ENCODE peak calls at places on chromosomes 13 and 19, in five cellular contexts. L is RWPE1, O is AG04450, Y is astrocyte, Z is psoas muscle. G is an unnamed sample.

GRCh38 chr13:63005625-63006024 is 1590.0 kb upstream of the PCDH20 start:
- DNase-seq in L (no peak), O (no peak), Y (no peak), Z (no peak), G (no peak)

GRCh38 chr13:100521912-100522490 is 66.6 kb downstream of the GGACT start:
- DNase-seq in L (no peak), O (no peak), Y (no peak), Z (no peak), G (no peak)

GRCh38 chr19:58572818-58573657 is at the start of gene MZF1:
- DNase-seq in L (peak), O (peak), Y (peak), Z (peak), G (peak)

GRCh38 chr19:16541526-16542044 is 652 bp downstream of the CHERP start:
- DNase-seq in L (no peak), O (no peak), Y (no peak), Z (no peak), G (no peak)

GRCh38 chr19:49413348-49413747 is 9.9 kb downstream of the PTH2 start:
- DNase-seq in L (no peak), O (no peak), Y (peak), Z (no peak), G (no peak)

GRCh38 chr19:4115050-4115817 is 8.7 kb downstream of the MAP2K2 start:
- DNase-seq in L (no peak), O (no peak), Y (no peak), Z (no peak), G (no peak)

GRCh38 chr19:57786906-57787305 is 17.4 kb downstream of the ZNF586 start:
- DNase-seq in L (no peak), O (no peak), Y (no peak), Z (no peak), G (no peak)

GRCh38 chr19:8017808-8018207 is 12.4 kb upstream of the ELAVL1 start:
- DNase-seq in L (no peak), O (no peak), Y (no peak), Z (no peak), G (no peak)

GRCh38 chr13:61148691-61149332 is 266.8 kb downstream of the PCDH20 start:
- DNase-seq in L (no peak), O (no peak), Y (peak), Z (no peak), G (no peak)

GRCh38 chr13:109737606-109738005 is 48.8 kb downstream of the IRS2 start:
- DNase-seq in L (peak), O (no peak), Y (peak), Z (no peak), G (peak)

GRCh38 chr13:43805071-43805468 is 18.3 kb upstream of the ENOX1 start:
- DNase-seq in L (peak), O (peak), Y (peak), Z (no peak), G (peak)

GRCh38 chr19:3966051-3967017 is 4.6 kb downstream of the DAPK3 start:
- DNase-seq in L (no peak), O (no peak), Y (no peak), Z (peak), G (no peak)

GRCh38 chr13:97945792-97946419 is 7.6 kb upstream of the IPO5 start:
- DNase-seq in L (no peak), O (no peak), Y (peak), Z (no peak), G (no peak)

GRCh38 chr13:59247166-59247565 is 916.6 kb downstream of the DIAPH3 start:
- DNase-seq in L (no peak), O (no peak), Y (no peak), Z (peak), G (no peak)

GRCh38 chr13:103098535-103098934 is 32.3 kb upstream of the SLC10A2 start:
- DNase-seq in L (no peak), O (no peak), Y (no peak), Z (no peak), G (no peak)

GRCh38 chr19:46355234-46355990 is 8.5 kb downstream of the PPP5C start:
- DNase-seq in L (no peak), O (no peak), Y (no peak), Z (no peak), G (no peak)

GRCh38 chr13:26941345-26942174 is 181.0 kb upstream of the GPR12 start:
- DNase-seq in L (peak), O (peak), Y (peak), Z (no peak), G (no peak)

GRCh38 chr13:19634129-19634740 is 776 bp downstream of the MPHOSPH8 start:
- DNase-seq in L (no peak), O (no peak), Y (peak), Z (no peak), G (no peak)

GRCh38 chr13:94483970-94484369 is 4.5 kb upstream of the DCT start:
- DNase-seq in L (no peak), O (no peak), Y (no peak), Z (no peak), G (no peak)

GRCh38 chr13:41541142-41541938 is 84.0 kb downstream of the RGCC start:
- DNase-seq in L (no peak), O (no peak), Y (no peak), Z (no peak), G (no peak)

GRCh38 chr19:57192064-57192395 is 730 bp downstream of the ZNF264 start:
- DNase-seq in L (peak), O (no peak), Y (no peak), Z (no peak), G (no peak)

GRCh38 chr13:112152846-112153245 is 85.9 kb downstream of the SOX1 start:
- DNase-seq in L (no peak), O (no peak), Y (no peak), Z (no peak), G (no peak)

GRCh38 chr13:73943137-73943964 is 190.9 kb downstream of the KLF12 start:
- DNase-seq in L (no peak), O (no peak), Y (no peak), Z (no peak), G (no peak)

GRCh38 chr13:112688560-112689497 is 1.0 kb upstream of the ATP11A start:
- DNase-seq in L (no peak), O (no peak), Y (no peak), Z (no peak), G (no peak)

GRCh38 chr13:43307221-43307920 is 284.0 kb downstream of the DNAJC15 start:
- DNase-seq in L (no peak), O (no peak), Y (no peak), Z (no peak), G (no peak)

GRCh38 chr13:98482476-98483444 is 94.1 kb downstream of the STK24 start:
- DNase-seq in L (peak), O (no peak), Y (peak), Z (peak), G (no peak)

GRCh38 chr13:27289016-27289665 is 18.5 kb downstream of the RASL11A start:
- DNase-seq in L (no peak), O (no peak), Y (peak), Z (no peak), G (no peak)

GRCh38 chr13:73938375-73939070 is 195.7 kb downstream of the KLF12 start:
- DNase-seq in L (peak), O (peak), Y (peak), Z (no peak), G (peak)

GRCh38 chr13:41500501-41500900 is 43.2 kb downstream of the RGCC start:
- DNase-seq in L (peak), O (no peak), Y (no peak), Z (no peak), G (peak)

GRCh38 chr13:111388851-111389500 is 68.5 kb downstream of the TEX29 start:
- DNase-seq in L (no peak), O (no peak), Y (no peak), Z (no peak), G (no peak)

GRCh38 chr19:28498404-28498976 is 714.5 kb downstream of the UQCRFS1 start:
- DNase-seq in L (no peak), O (no peak), Y (peak), Z (no peak), G (no peak)

GRCh38 chr19:18568367-18568766 is 3.3 kb upstream of the UBA52 start:
- DNase-seq in L (no peak), O (no peak), Y (no peak), Z (no peak), G (no peak)

GRCh38 chr19:50434525-50434924 is 1.8 kb downstream of the MYBPC2 start:
- DNase-seq in L (no peak), O (no peak), Y (no peak), Z (no peak), G (no peak)

GRCh38 chr19:35352448-35353304 is 5.0 kb downstream of the FFAR1 start:
- DNase-seq in L (peak), O (peak), Y (peak), Z (peak), G (peak)

DNA sequence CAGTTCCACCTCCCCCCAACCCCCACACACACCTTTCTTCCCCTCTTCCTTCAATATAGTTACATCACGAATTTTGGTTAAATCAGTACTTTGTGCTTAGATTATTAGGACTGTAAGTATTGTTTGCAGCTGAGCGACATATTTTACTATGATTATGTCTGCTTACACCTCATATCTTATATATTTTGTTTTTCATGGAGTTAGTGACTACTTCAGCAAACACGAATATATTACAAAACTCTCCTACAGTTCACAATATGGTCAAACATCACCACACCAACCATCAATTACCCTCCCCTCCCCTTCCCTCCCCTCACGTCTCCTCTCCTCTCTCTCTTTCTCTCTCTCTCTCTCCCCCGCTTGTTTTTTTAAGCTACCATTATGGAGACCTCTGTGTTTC is 152.9 kb downstream of the TBC1D4 start:
- DNase-seq in L (no peak), O (no peak), Y (no peak), Z (no peak), G (no peak)
- H3K27ac ChIP-seq in L (no peak), O (no peak), Y (no peak), Z (peak), G (peak)

GRCh38 chr13:57627663-57628062 is 3.9 kb upstream of the PCDH17 start:
- DNase-seq in L (no peak), O (no peak), Y (peak), Z (no peak), G (no peak)
- H3K27ac ChIP-seq in L (no peak), O (no peak), Y (no peak), Z (no peak), G (no peak)

GRCh38 chr19:51448745-51449093 is 9.5 kb downstream of the SIGLEC8 start:
- DNase-seq in L (no peak), O (no peak), Y (no peak), Z (no peak), G (no peak)
- H3K27ac ChIP-seq in L (no peak), O (no peak), Y (no peak), Z (no peak), G (no peak)

GRCh38 chr19:30319411-30319810 is 52.8 kb upstream of the ZNF536 start:
- DNase-seq in L (no peak), O (no peak), Y (no peak), Z (no peak), G (no peak)

GRCh38 chr19:30318261-30318660 is 53.9 kb upstream of the ZNF536 start:
- DNase-seq in L (no peak), O (no peak), Y (no peak), Z (no peak), G (no peak)

GRCh38 chr19:30319876-30320275 is 52.3 kb upstream of the ZNF536 start:
- DNase-seq in L (no peak), O (no peak), Y (no peak), Z (no peak), G (no peak)

GRCh38 chr19:30320466-30320865 is 51.7 kb upstream of the ZNF536 start:
- DNase-seq in L (no peak), O (no peak), Y (no peak), Z (no peak), G (no peak)

GRCh38 chr19:30318936-30319335 is 53.2 kb upstream of the ZNF536 start:
- DNase-seq in L (no peak), O (no peak), Y (no peak), Z (no peak), G (no peak)
- H3K27ac ChIP-seq in L (no peak), O (no peak), Y (no peak), Z (no peak), G (no peak)

GRCh38 chr13:44920013-44920412 is 69.3 kb downstream of the NUFIP1 start:
- DNase-seq in L (no peak), O (no peak), Y (no peak), Z (no peak), G (no peak)
- H3K27ac ChIP-seq in L (peak), O (no peak), Y (no peak), Z (peak), G (no peak)

DNA sequence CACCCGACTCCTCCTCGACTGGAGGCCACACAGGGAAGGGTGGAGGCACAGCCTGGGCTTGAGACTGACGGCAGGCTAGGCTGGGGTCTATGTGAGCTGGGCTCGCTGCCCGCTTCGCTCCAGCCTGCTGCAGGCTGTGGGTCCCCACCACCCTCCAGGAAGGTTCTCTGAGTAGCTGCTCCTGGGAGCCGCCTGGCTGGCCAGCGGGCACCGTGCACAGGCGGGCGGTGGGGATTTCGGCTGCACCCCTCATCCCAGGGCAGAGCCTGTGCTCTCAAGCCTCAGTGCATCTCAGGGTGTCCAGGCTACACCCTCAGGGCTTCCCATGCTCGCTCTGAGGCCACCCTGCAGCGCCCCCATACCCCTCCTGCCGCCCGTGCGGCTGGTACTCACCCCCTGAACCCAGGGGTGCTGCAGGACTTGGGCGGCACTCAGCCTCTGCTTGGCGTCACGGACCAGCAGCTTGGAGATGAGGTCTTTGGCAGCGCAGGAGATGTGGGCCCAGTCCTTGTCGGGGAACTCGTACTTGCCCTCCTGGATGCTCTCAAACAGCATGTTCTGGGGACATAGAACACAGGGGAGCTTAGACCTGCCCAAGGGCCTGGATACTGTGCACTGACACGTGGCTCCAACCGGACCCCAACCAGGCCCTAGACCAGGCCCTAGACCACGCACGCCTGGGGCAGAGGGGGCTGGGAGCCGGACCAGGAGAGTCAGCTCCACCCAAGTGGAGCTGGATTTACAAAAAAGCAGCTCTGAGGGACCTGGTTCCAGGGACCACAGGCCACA is 10.2 kb downstream of the MKNK2 start:
- DNase-seq in L (no peak), O (no peak), Y (no peak), Z (no peak), G (no peak)
- H3K27ac ChIP-seq in L (peak), O (no peak), Y (no peak), Z (peak), G (peak)

GRCh38 chr13:48304132-48304876 is 753 bp downstream of the RB1 start:
- DNase-seq in L (peak), O (peak), Y (peak), Z (no peak), G (no peak)
- H3K27ac ChIP-seq in L (peak), O (peak), Y (peak), Z (peak), G (peak)

GRCh38 chr13:83824561-83824960 is 57.7 kb downstream of the SLITRK1 start:
- DNase-seq in L (no peak), O (no peak), Y (no peak), Z (no peak), G (no peak)
- H3K27ac ChIP-seq in L (no peak), O (no peak), Y (no peak), Z (no peak), G (no peak)

GRCh38 chr19:39398297-39398864 is 7.2 kb downstream of the MED29 start:
- DNase-seq in L (peak), O (no peak), Y (peak), Z (peak), G (peak)

GRCh38 chr19:39397360-39398296 is 6.5 kb downstream of the MED29 start:
- DNase-seq in L (peak), O (no peak), Y (peak), Z (peak), G (no peak)

GRCh38 chr19:39401549-39402416 is 4.9 kb upstream of the ZFP36 start:
- DNase-seq in L (no peak), O (no peak), Y (peak), Z (peak), G (peak)

GRCh38 chr19:39400997-39401548 is 5.6 kb upstream of the ZFP36 start:
- DNase-seq in L (no peak), O (no peak), Y (no peak), Z (no peak), G (no peak)

DNA sequence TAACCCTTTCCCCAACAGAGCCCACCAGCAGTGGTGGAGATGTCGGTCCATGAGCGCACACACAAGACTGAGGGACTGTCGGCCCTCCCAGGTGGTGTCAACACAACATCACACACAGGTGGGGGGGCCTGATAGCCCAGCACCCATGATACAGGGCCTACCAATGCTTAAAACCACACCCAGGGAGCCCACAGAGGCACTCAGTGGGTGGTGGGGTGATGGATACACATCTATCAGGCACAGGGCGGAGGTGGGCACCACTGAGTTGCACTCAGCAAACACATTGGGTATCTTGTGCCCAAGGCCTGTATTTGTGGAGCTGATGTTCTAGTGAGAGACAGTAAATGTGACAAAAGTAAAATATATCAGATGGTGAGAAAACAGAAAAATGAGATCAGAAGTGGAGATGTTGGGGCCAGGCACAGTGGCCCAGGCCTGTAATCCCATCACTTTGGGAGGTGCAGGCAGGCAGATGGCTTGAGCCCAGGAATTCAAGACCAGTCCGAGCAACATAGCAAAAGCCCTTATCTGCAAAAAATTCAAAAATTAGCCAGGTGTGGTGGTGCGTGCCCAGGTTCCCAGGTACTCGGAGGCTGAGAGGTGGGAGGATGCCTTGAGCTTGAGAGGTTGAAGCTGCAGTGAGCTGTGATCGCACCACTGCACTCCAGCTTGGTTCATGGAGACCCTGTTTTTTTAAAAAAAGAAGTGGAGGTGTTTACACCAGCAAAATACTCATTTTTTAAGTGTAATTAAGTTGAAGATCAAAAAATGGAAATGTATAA is 6.8 kb upstream of the ZFP36 start:
- DNase-seq in L (no peak), O (no peak), Y (no peak), Z (no peak), G (no peak)
- H3K27ac ChIP-seq in L (peak), O (peak), Y (no peak), Z (peak), G (peak)